ENCODE peak calls at places on chromosomes 4 and X, in five cellular contexts. P is esophagus squamous epithelium, M is left lung, E is GM23338, W is PC-3. I is an unnamed sample.

GRCh38 chrX:633655-634305 is 3.2 kb downstream of the SHOX start:
- DNase-seq in E (peak; percentile 34), P (no peak), M (no peak), W (no peak), I (no peak)

GRCh38 chr4:6404611-6405416 is 67.6 kb downstream of the PPP2R2C start:
- DNase-seq in P (no peak), W (no peak), E (peak; percentile 32), M (peak; percentile 59), I (no peak)

GRCh38 chr4:137609693-137610450 is 77.6 kb upstream of the PCDH18 start:
- DNase-seq in P (no peak), W (no peak), M (no peak), E (peak; percentile 34), I (no peak)

GRCh38 chr4:185883591-185883990 is 71.6 kb upstream of the SORBS2 start:
- DNase-seq in E (no peak), W (no peak), P (no peak), M (no peak), I (no peak)

GRCh38 chr4:83837614-83838308 is 301.9 kb downstream of the GPAT3 start:
- DNase-seq in P (no peak), E (no peak), M (no peak), W (no peak), I (no peak)

GRCh38 chr4:166816901-166817300 is 417.4 kb downstream of the SPOCK3 start:
- DNase-seq in P (no peak), M (no peak), E (no peak), W (no peak), I (no peak)

GRCh38 chr4:92714640-92715039 is 410.9 kb downstream of the GRID2 start:
- DNase-seq in P (no peak), M (no peak), W (no peak), E (peak; percentile 27), I (no peak)

GRCh38 chr4:48315728-48316630 is 25.4 kb upstream of the SLAIN2 start:
- DNase-seq in W (peak; percentile 63), E (peak; percentile 86), M (no peak), P (no peak), I (no peak)

GRCh38 chrX:152945021-152945979 is 47.4 kb downstream of the ZNF185 start:
- DNase-seq in P (no peak), E (no peak), M (no peak), W (no peak), I (no peak)

GRCh38 chrX:16316336-16316735 is 149.1 kb downstream of the MAGEB17 start:
- DNase-seq in M (no peak), P (no peak), E (no peak), W (no peak), I (no peak)

GRCh38 chrX:100085851-100086250 is 324.2 kb downstream of the PCDH19 start:
- DNase-seq in E (no peak), M (no peak), P (no peak), W (no peak), I (no peak)

GRCh38 chrX:43822015-43822414 is 60.2 kb downstream of the MAOB start:
- DNase-seq in M (no peak), E (no peak), P (no peak), W (peak; percentile 80), I (no peak)

GRCh38 chr4:173272987-173273386 is 61.2 kb downstream of the HMGB2 start:
- DNase-seq in W (no peak), M (no peak), P (no peak), E (no peak), I (no peak)

GRCh38 chr4:138090145-138090917 is 151.8 kb downstream of the SLC7A11 start:
- DNase-seq in P (no peak), M (no peak), E (peak; percentile 71), W (peak; percentile 85), I (peak; percentile 28)

GRCh38 chr4:76547167-76547760 is 112.2 kb downstream of the SHROOM3 start:
- DNase-seq in M (no peak), W (no peak), E (no peak), P (no peak), I (no peak)

GRCh38 chr4:7075962-7076693 is 8.3 kb upstream of the GRPEL1 start:
- DNase-seq in M (peak; percentile 50), P (no peak), W (no peak), E (no peak), I (no peak)

GRCh38 chrX:13748486-13748885 is 13.9 kb downstream of the OFD1 start:
- DNase-seq in E (no peak), M (no peak), W (peak; percentile 27), P (no peak), I (no peak)

GRCh38 chrX:120568047-120568446 is 7.3 kb upstream of the CUL4B start:
- DNase-seq in P (no peak), W (no peak), M (no peak), E (no peak), I (no peak)

GRCh38 chrX:149830192-149830873 is 48.6 kb downstream of the MAGEA9 start:
- DNase-seq in M (no peak), E (peak; percentile 72), W (no peak), P (no peak), I (no peak)

GRCh38 chrX:40637687-40638086 is 9.7 kb downstream of the CXorf38 start:
- DNase-seq in P (no peak), W (no peak), E (no peak), M (no peak), I (no peak)

GRCh38 chr4:65624651-65625050 is 45.6 kb downstream of the EPHA5 start:
- DNase-seq in E (no peak), P (no peak), W (peak; percentile 52), M (no peak), I (no peak)

GRCh38 chr4:110245567-110245966 is 47.2 kb upstream of the ELOVL6 start:
- DNase-seq in M (no peak), W (peak; percentile 60), E (no peak), P (no peak), I (no peak)

GRCh38 chr4:43374352-43374751 is 481.8 kb downstream of the GRXCR1 start:
- DNase-seq in E (no peak), P (no peak), M (no peak), W (no peak), I (no peak)

GRCh38 chr4:140736669-140737343 is 19.4 kb downstream of the TBC1D9 start:
- DNase-seq in P (no peak), M (no peak), E (no peak), W (no peak), I (no peak)

GRCh38 chr4:140735779-140736391 is 20.3 kb downstream of the TBC1D9 start:
- DNase-seq in M (no peak), E (no peak), P (no peak), W (no peak), I (no peak)

GRCh38 chr4:140738111-140738510 is 18.1 kb downstream of the TBC1D9 start:
- DNase-seq in M (no peak), E (peak; percentile 36), P (no peak), W (no peak), I (no peak)

GRCh38 chr4:140732780-140733179 is 23.4 kb downstream of the TBC1D9 start:
- DNase-seq in P (no peak), E (no peak), M (no peak), W (no peak), I (no peak)

GRCh38 chr4:140735317-140735716 is 20.9 kb downstream of the TBC1D9 start:
- DNase-seq in E (no peak), P (no peak), W (no peak), M (no peak), I (no peak)
- H3K4me3 ChIP-seq in E (no peak overlapping the region), P (no peak overlapping the region), W (no peak overlapping the region), M (no peak overlapping the region), I (no peak overlapping the region)

GRCh38 chr4:158781963-158782362 is 13.1 kb downstream of the FNIP2 start:
- DNase-seq in M (no peak), P (no peak), E (no peak), W (no peak), I (no peak)
- H3K4me1 ChIP-seq in M (peaks cover 28% of the 10 kb centered on the region), P (peaks cover 27% of the 10 kb centered on the region), E (peaks cover 10% of the 10 kb centered on the region), W (peaks cover 16% of the 10 kb centered on the region), I (no peaks in the 10 kb centered on the region)

GRCh38 chr4:101762544-101762943 is 28.0 kb upstream of the BANK1 start:
- DNase-seq in P (no peak), W (no peak), E (no peak), M (no peak), I (no peak)
- H3K4me3 ChIP-seq in P (no peak overlapping the region), W (no peak overlapping the region), E (no peak overlapping the region), M (no peak overlapping the region), I (no peak overlapping the region)

GRCh38 chr4:30720021-30720655 is at the start of gene PCDH7:
- DNase-seq in M (peak; percentile 44), W (peak; percentile 36), P (no peak), E (peak; percentile 77), I (no peak)

GRCh38 chr4:30717208-30718020 is 2.8 kb upstream of the PCDH7 start:
- DNase-seq in M (peak; percentile 79), P (no peak), E (peak; percentile 83), W (peak; percentile 49), I (no peak)

GRCh38 chr4:30718021-30718888 is 1.9 kb upstream of the PCDH7 start:
- DNase-seq in P (no peak), M (peak; percentile 69), E (peak; percentile 71), W (peak; percentile 25), I (no peak)

GRCh38 chr4:30719363-30720020 is 677 bp upstream of the PCDH7 start:
- DNase-seq in E (peak; percentile 83), P (no peak), W (peak; percentile 52), M (peak; percentile 76), I (no peak)

DNA sequence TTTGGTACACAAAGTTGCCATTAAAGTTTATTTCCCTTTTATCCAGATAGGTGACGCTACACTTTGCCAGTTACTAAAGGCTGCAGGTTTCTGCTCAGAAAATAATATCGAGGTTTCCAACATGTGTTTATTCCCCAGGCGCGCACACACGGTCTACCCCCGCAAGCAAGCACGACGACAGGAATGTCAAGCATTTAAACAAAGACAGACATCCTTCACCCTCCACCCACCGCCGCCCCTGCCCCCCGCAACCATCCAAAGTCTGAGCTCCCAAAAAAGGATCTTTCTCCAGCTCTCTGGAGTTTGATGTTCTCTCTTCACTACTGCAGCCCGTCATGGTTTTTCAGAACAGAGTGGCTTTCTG is 1.3 kb upstream of the PCDH7 start:
- DNase-seq in M (no peak), E (peak; percentile 48), P (no peak), W (peak; percentile 33), I (no peak)
- H3K4me1 ChIP-seq in M (peaks cover 5% of the 10 kb centered on the region), E (peaks cover 8% of the 10 kb centered on the region), P (peaks cover 4% of the 10 kb centered on the region), W (peaks cover 10% of the 10 kb centered on the region), I (no peaks in the 10 kb centered on the region)

GRCh38 chrX:139204576-139204902 is 326.0 kb upstream of the F9 start:
- DNase-seq in E (no peak), P (no peak), W (no peak), M (no peak), I (no peak)

GRCh38 chrX:139203681-139204575 is 326.6 kb upstream of the F9 start:
- DNase-seq in P (no peak), E (peak; percentile 13), W (peak; percentile 26), M (peak; percentile 84), I (peak; percentile 47)

GRCh38 chrX:139202742-139203410 is 327.7 kb upstream of the F9 start:
- DNase-seq in M (peak; percentile 52), E (peak; percentile 35), P (no peak), W (no peak), I (no peak)

GRCh38 chrX:139206914-139207313 is 323.6 kb upstream of the F9 start:
- DNase-seq in W (no peak), P (no peak), E (no peak), M (no peak), I (no peak)

GRCh38 chrX:139204903-139205667 is 325.5 kb upstream of the F9 start:
- DNase-seq in E (peak; percentile 69), W (peak; percentile 58), M (peak; percentile 81), P (no peak), I (peak; percentile 50)
- H3K4me3 ChIP-seq in E (peak overlapping the region; percentile 59), W (peak overlapping the region; percentile 75), M (peak overlapping the region; percentile 24), P (peak overlapping the region; percentile 35), I (peak overlapping the region; percentile 68)

I was measured in breast epithelium.